ENCODE peak calls at places on chromosomes 5 and 9, in seven cellular contexts. One of them, this sample, is unnamed.

GRCh38 chr9:95101326-95101725 is 216.2 kb downstream of the FANCC start:
- DNase-seq in K562: no peak
- DNase-seq in SK-N-SH: no peak
- DNase-seq in WTC11: no peak
- DNase-seq in GM12878: no peak
- DNase-seq in H1: no peak
- DNase-seq in IMR-90: no peak
- DNase-seq in this sample: no peak

GRCh38 chr9:35792826-35793225 is 1.4 kb downstream of the NPR2 start:
- DNase-seq in SK-N-SH: no peak
- DNase-seq in GM12878: no peak
- DNase-seq in IMR-90: no peak
- DNase-seq in K562: no peak
- DNase-seq in H1: no peak
- DNase-seq in WTC11: no peak
- DNase-seq in this sample: no peak

GRCh38 chr5:173736923-173737412 is 120.5 kb upstream of the BOD1 start:
- DNase-seq in WTC11: no peak
- DNase-seq in H1: no peak
- DNase-seq in GM12878: peak
- DNase-seq in IMR-90: no peak
- DNase-seq in K562: peak
- DNase-seq in SK-N-SH: no peak
- DNase-seq in this sample: no peak

GRCh38 chr5:143350790-143351603 is 52.5 kb downstream of the NR3C1 start:
- DNase-seq in WTC11: no peak
- DNase-seq in K562: no peak
- DNase-seq in SK-N-SH: no peak
- DNase-seq in IMR-90: peak
- DNase-seq in GM12878: no peak
- DNase-seq in H1: no peak
- DNase-seq in this sample: peak

GRCh38 chr5:137415231-137415681 is 83.9 kb downstream of the SPOCK1 start:
- DNase-seq in GM12878: no peak
- DNase-seq in K562: no peak
- DNase-seq in WTC11: no peak
- DNase-seq in IMR-90: peak
- DNase-seq in H1: no peak
- DNase-seq in SK-N-SH: no peak
- DNase-seq in this sample: no peak

GRCh38 chr5:38207343-38207742 is 51.0 kb upstream of the EGFLAM start:
- DNase-seq in SK-N-SH: no peak
- DNase-seq in IMR-90: peak
- DNase-seq in H1: no peak
- DNase-seq in WTC11: peak
- DNase-seq in K562: no peak
- DNase-seq in GM12878: no peak
- DNase-seq in this sample: no peak

GRCh38 chr9:68780735-68781134 is 75.7 kb downstream of the PIP5K1B start:
- DNase-seq in IMR-90: peak
- DNase-seq in WTC11: no peak
- DNase-seq in SK-N-SH: no peak
- DNase-seq in K562: no peak
- DNase-seq in GM12878: no peak
- DNase-seq in H1: no peak
- DNase-seq in this sample: no peak

GRCh38 chr5:139554264-139554663 is 6.9 kb upstream of the UBE2D2 start:
- DNase-seq in WTC11: no peak
- DNase-seq in SK-N-SH: no peak
- DNase-seq in H1: no peak
- DNase-seq in GM12878: no peak
- DNase-seq in K562: no peak
- DNase-seq in IMR-90: no peak
- DNase-seq in this sample: no peak

GRCh38 chr5:157464518-157465171 is 4.6 kb downstream of the NIPAL4 start:
- DNase-seq in WTC11: no peak
- DNase-seq in H1: no peak
- DNase-seq in SK-N-SH: no peak
- DNase-seq in GM12878: peak
- DNase-seq in IMR-90: peak
- DNase-seq in K562: peak
- DNase-seq in this sample: peak

GRCh38 chr5:106205916-106206571 is 1464.7 kb downstream of the EFNA5 start:
- DNase-seq in IMR-90: no peak
- DNase-seq in K562: no peak
- DNase-seq in GM12878: no peak
- DNase-seq in H1: no peak
- DNase-seq in SK-N-SH: no peak
- DNase-seq in WTC11: no peak
- DNase-seq in this sample: no peak

GRCh38 chr5:167783145-167783817 is 508.2 kb upstream of the WWC1 start:
- DNase-seq in IMR-90: no peak
- DNase-seq in K562: no peak
- DNase-seq in GM12878: no peak
- DNase-seq in WTC11: no peak
- DNase-seq in H1: no peak
- DNase-seq in SK-N-SH: no peak
- DNase-seq in this sample: no peak

GRCh38 chr9:132168851-132169250 is 7.0 kb downstream of the NTNG2 start:
- DNase-seq in WTC11: no peak
- DNase-seq in IMR-90: no peak
- DNase-seq in SK-N-SH: no peak
- DNase-seq in GM12878: no peak
- DNase-seq in K562: no peak
- DNase-seq in H1: no peak
- DNase-seq in this sample: no peak

GRCh38 chr9:132172185-132172584 is 10.3 kb downstream of the NTNG2 start:
- DNase-seq in H1: no peak
- DNase-seq in IMR-90: no peak
- DNase-seq in K562: no peak
- DNase-seq in GM12878: no peak
- DNase-seq in WTC11: no peak
- DNase-seq in SK-N-SH: no peak
- DNase-seq in this sample: no peak

GRCh38 chr9:132168347-132168746 is 6.5 kb downstream of the NTNG2 start:
- DNase-seq in GM12878: no peak
- DNase-seq in IMR-90: peak
- DNase-seq in K562: no peak
- DNase-seq in SK-N-SH: peak
- DNase-seq in H1: no peak
- DNase-seq in WTC11: no peak
- DNase-seq in this sample: no peak

GRCh38 chr9:132171702-132172101 is 9.8 kb downstream of the NTNG2 start:
- DNase-seq in GM12878: no peak
- DNase-seq in K562: no peak
- DNase-seq in H1: no peak
- DNase-seq in WTC11: no peak
- DNase-seq in IMR-90: no peak
- DNase-seq in SK-N-SH: peak
- DNase-seq in this sample: no peak

GRCh38 chr9:132169672-132170392 is 8.0 kb downstream of the NTNG2 start:
- DNase-seq in GM12878: no peak
- DNase-seq in K562: peak
- DNase-seq in SK-N-SH: peak
- DNase-seq in IMR-90: peak
- DNase-seq in H1: no peak
- DNase-seq in WTC11: peak
- DNase-seq in this sample: peak
- TF ChIP-seq USF2 in GM12878: no peak
- TF ChIP-seq USF2 in K562: no peak
- TF ChIP-seq USF2 in SK-N-SH: no peak
- TF ChIP-seq USF2 in IMR-90: no peak
- TF ChIP-seq USF2 in H1: no peak
- TF ChIP-seq USF2 in WTC11: no peak
- TF ChIP-seq USF2 in this sample: no peak

DNA sequence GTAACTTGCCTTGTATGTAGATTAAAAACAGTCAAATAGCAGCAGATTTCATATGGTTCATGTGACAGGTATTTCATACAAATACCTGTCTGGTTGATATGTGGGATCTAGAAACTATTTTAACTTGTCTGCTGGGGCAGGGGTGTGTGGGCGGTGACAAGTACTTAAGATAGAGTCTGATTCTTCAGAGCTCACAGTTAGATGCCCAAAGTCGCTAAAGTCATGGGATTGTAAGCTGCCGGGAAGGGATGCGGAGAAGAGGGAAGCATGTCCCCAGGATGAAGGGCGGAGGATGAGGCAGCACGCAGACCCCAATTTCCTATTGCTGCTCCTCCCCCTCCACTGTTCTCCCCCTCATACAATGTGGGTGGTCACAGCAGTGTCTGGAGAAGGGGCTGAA is 13.3 kb downstream of the ANXA6 start:
- DNase-seq in K562: no peak
- DNase-seq in WTC11: no peak
- DNase-seq in GM12878: no peak
- DNase-seq in SK-N-SH: no peak
- DNase-seq in IMR-90: no peak
- DNase-seq in H1: no peak
- DNase-seq in this sample: no peak
- TF ChIP-seq USF2 in K562: no peak
- TF ChIP-seq USF2 in WTC11: no peak
- TF ChIP-seq USF2 in GM12878: no peak
- TF ChIP-seq USF2 in SK-N-SH: no peak
- TF ChIP-seq USF2 in IMR-90: no peak
- TF ChIP-seq USF2 in H1: no peak
- TF ChIP-seq USF2 in this sample: no peak

GRCh38 chr5:109944461-109944860 is 254.7 kb downstream of the MAN2A1 start:
- DNase-seq in WTC11: no peak
- DNase-seq in K562: no peak
- DNase-seq in SK-N-SH: no peak
- DNase-seq in IMR-90: no peak
- DNase-seq in H1: no peak
- DNase-seq in GM12878: no peak
- DNase-seq in this sample: no peak

GRCh38 chr5:109946610-109947009 is 256.9 kb downstream of the MAN2A1 start:
- DNase-seq in H1: no peak
- DNase-seq in GM12878: no peak
- DNase-seq in SK-N-SH: no peak
- DNase-seq in K562: no peak
- DNase-seq in WTC11: no peak
- DNase-seq in IMR-90: no peak
- DNase-seq in this sample: no peak

GRCh38 chr5:109943701-109944235 is 254.0 kb downstream of the MAN2A1 start:
- DNase-seq in K562: no peak
- DNase-seq in H1: no peak
- DNase-seq in GM12878: no peak
- DNase-seq in IMR-90: no peak
- DNase-seq in SK-N-SH: no peak
- DNase-seq in WTC11: no peak
- DNase-seq in this sample: no peak

GRCh38 chr5:109945723-109946480 is 256.2 kb downstream of the MAN2A1 start:
- DNase-seq in IMR-90: no peak
- DNase-seq in GM12878: no peak
- DNase-seq in SK-N-SH: no peak
- DNase-seq in K562: no peak
- DNase-seq in H1: no peak
- DNase-seq in WTC11: no peak
- DNase-seq in this sample: no peak

GRCh38 chr5:109945097-109945678 is 255.5 kb downstream of the MAN2A1 start:
- DNase-seq in SK-N-SH: no peak
- DNase-seq in WTC11: no peak
- DNase-seq in H1: no peak
- DNase-seq in GM12878: no peak
- DNase-seq in K562: no peak
- DNase-seq in IMR-90: no peak
- DNase-seq in this sample: no peak
- TF ChIP-seq USF2 in SK-N-SH: no peak
- TF ChIP-seq USF2 in WTC11: no peak
- TF ChIP-seq USF2 in H1: no peak
- TF ChIP-seq USF2 in GM12878: no peak
- TF ChIP-seq USF2 in K562: no peak
- TF ChIP-seq USF2 in IMR-90: no peak
- TF ChIP-seq USF2 in this sample: no peak

DNA sequence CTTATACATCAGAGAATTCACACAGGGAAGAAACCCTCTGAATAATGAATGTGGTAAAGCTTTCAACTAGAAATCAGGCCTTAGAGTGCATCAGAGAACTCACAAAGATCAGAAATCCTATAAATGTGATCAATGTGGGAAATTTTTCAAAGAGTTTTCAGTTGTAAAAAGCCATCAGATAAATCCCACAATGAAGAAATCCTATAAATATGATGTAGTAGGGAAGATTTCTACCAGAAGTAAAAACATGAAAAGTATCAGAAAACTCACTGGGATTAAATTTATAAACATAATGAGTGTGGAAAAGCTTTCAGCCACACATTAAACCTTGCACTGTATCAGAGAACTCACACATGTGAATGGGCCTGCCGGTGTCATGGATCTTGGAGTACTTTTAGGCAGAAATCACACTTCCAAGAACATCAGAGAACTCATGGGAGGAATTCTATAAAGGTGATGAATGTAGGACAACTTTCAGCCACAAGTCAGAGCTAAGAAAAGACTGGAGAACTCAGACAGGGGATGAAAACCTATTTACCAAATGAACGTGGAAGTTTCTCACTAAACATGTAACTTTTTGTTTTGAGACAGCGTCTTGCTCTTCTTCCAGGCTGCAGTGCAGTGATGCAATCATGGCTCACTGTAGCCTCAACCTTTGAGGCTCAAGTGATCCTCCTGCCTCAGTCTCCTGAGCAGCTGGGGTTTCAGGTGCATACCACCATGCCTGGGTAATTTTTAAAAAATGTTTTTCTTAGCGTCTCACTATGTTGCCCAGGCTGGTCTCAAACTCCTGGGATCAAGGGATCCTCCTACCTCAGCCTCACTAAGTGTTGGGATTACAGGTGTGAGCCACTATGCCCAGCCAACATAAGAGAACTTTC is 39.5 kb downstream of the ZNF510 start:
- DNase-seq in IMR-90: no peak
- DNase-seq in H1: no peak
- DNase-seq in SK-N-SH: no peak
- DNase-seq in WTC11: no peak
- DNase-seq in K562: no peak
- DNase-seq in GM12878: no peak
- DNase-seq in this sample: no peak
- TF ChIP-seq USF2 in IMR-90: no peak
- TF ChIP-seq USF2 in H1: no peak
- TF ChIP-seq USF2 in SK-N-SH: no peak
- TF ChIP-seq USF2 in WTC11: no peak
- TF ChIP-seq USF2 in K562: no peak
- TF ChIP-seq USF2 in GM12878: no peak
- TF ChIP-seq USF2 in this sample: no peak

GRCh38 chr9:90189306-90189705 is 453.3 kb downstream of the DIRAS2 start:
- DNase-seq in IMR-90: no peak
- DNase-seq in WTC11: no peak
- DNase-seq in H1: no peak
- DNase-seq in K562: no peak
- DNase-seq in SK-N-SH: no peak
- DNase-seq in GM12878: peak
- DNase-seq in this sample: no peak
- TF ChIP-seq USF2 in IMR-90: no peak
- TF ChIP-seq USF2 in WTC11: no peak
- TF ChIP-seq USF2 in H1: no peak
- TF ChIP-seq USF2 in K562: no peak
- TF ChIP-seq USF2 in SK-N-SH: no peak
- TF ChIP-seq USF2 in GM12878: no peak
- TF ChIP-seq USF2 in this sample: no peak

GRCh38 chr5:62431735-62432617 is 19.4 kb downstream of the IPO11 start:
- DNase-seq in K562: no peak
- DNase-seq in SK-N-SH: no peak
- DNase-seq in GM12878: no peak
- DNase-seq in WTC11: no peak
- DNase-seq in IMR-90: no peak
- DNase-seq in H1: no peak
- DNase-seq in this sample: no peak
- TF ChIP-seq USF2 in K562: no peak
- TF ChIP-seq USF2 in SK-N-SH: no peak
- TF ChIP-seq USF2 in GM12878: no peak
- TF ChIP-seq USF2 in WTC11: no peak
- TF ChIP-seq USF2 in IMR-90: no peak
- TF ChIP-seq USF2 in H1: no peak
- TF ChIP-seq USF2 in this sample: no peak